ENCODE peak calls at places on chromosomes 16 and 17, in four cellular contexts. F, J, P and N are unnamed samples.
A peak's percentile ranks its signal among the peaks of the same experiment; 100 is the strongest.

GRCh38 chr16:31472559-31473203 is 729 bp downstream of the TGFB1I1 start:
- DNase-seq in F (peak; percentile 91), P (peak; percentile 86), J (no peak), N (peak; percentile 25)

GRCh38 chr16:24858219-24859041 is 12.7 kb downstream of the SLC5A11 start:
- DNase-seq in F (peak; percentile 52), P (peak; percentile 70), J (peak; percentile 37), N (peak; percentile 41)

GRCh38 chr17:13419676-13420075 is 182.1 kb downstream of the HS3ST3A1 start:
- DNase-seq in F (no peak), P (no peak), J (no peak), N (no peak)

GRCh38 chr17:3740611-3741073 is 16.9 kb downstream of the HASPIN start:
- DNase-seq in J (peak; percentile 27), F (peak; percentile 60), P (no peak), N (peak; percentile 70)

GRCh38 chr17:8820311-8821010 is 21.3 kb upstream of the MFSD6L start:
- DNase-seq in P (no peak), F (no peak), J (no peak), N (no peak)

GRCh38 chr17:2215616-2216364 is 87.8 kb downstream of the SMG6 start:
- DNase-seq in P (peak; percentile 60), F (peak; percentile 66), J (peak; percentile 81), N (peak; percentile 70)

GRCh38 chr17:2691069-2691871 is 20.3 kb downstream of the CLUH start:
- DNase-seq in J (no peak), P (peak; percentile 43), F (no peak), N (no peak)

GRCh38 chr16:48434653-48435318 is 49.6 kb upstream of the SIAH1 start:
- DNase-seq in F (peak; percentile 54), J (no peak), P (no peak), N (no peak)

GRCh38 chr16:71288570-71288889 is 672 bp downstream of the CMTR2 start:
- DNase-seq in J (no peak), P (no peak), F (no peak), N (no peak)

GRCh38 chr17:63822537-63822936 is 4.7 kb upstream of the PSMC5 start:
- DNase-seq in F (no peak), P (no peak), J (no peak), N (no peak)

GRCh38 chr16:71421911-71422310 is 19.9 kb downstream of the TLE7 start:
- DNase-seq in J (no peak), F (no peak), P (no peak), N (peak; percentile 18)

GRCh38 chr16:81808933-81809480 is 29.9 kb downstream of the PLCG2 start:
- DNase-seq in J (no peak), P (no peak), F (no peak), N (no peak)

GRCh38 chr17:41785091-41785875 is 1.2 kb downstream of the JUP start:
- DNase-seq in P (no peak), F (no peak), J (no peak), N (no peak)

GRCh38 chr17:44122825-44123355 is 551 bp downstream of the HDAC5 start:
- DNase-seq in P (no peak), F (peak; percentile 55), J (no peak), N (no peak)
- H3K4me1 ChIP-seq in P (peaks cover 9% of the 10 kb centered on the region), F (peaks cover 52% of the 10 kb centered on the region), J (peaks cover 14% of the 10 kb centered on the region), N (peaks cover 30% of the 10 kb centered on the region)

GRCh38 chr17:1197781-1198490 is 18.2 kb upstream of the ABR start:
- DNase-seq in P (peak; percentile 72), J (peak; percentile 34), F (peak; percentile 92), N (peak; percentile 77)
- H3K27ac ChIP-seq in P (peak overlapping the region; percentile 77), J (no peak overlapping the region), F (peak overlapping the region; percentile 76), N (no peak overlapping the region)

DNA sequence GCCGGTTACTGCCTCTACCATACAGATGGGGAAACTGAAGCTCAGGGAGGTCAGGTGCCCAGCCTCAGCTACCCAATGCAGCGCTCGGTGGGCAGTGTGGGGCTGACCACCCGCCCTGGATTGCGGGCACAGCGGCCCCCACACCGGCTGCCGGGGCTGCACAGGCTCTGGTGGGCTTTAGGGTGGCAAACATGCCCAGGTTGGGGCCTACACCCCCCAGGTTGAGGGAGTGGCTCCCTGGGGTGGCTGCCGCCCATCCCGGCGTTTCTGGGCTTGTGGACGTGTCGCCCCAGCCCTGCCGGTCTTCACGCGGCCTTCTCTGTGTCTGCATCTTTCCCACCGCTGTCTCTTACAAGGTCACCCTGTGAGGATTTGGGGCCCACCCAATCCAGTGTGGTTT is 40.9 kb upstream of the SSTR5 start:
- DNase-seq in J (no peak), F (no peak), P (no peak), N (no peak)
- H3K27me3 ChIP-seq in J (no peaks in the 10 kb centered on the region), F (peaks cover 45% of the 10 kb centered on the region), P (no peaks in the 10 kb centered on the region), N (no peaks in the 10 kb centered on the region)

GRCh38 chr16:67162439-67163163 is 1.9 kb upstream of the HSF4 start:
- DNase-seq in F (no peak), J (no peak), P (no peak), N (no peak)
- H3K4me1 ChIP-seq in F (peaks cover 57% of the 10 kb centered on the region), J (peaks cover 29% of the 10 kb centered on the region), P (peaks cover 42% of the 10 kb centered on the region), N (peaks cover 65% of the 10 kb centered on the region)

DNA sequence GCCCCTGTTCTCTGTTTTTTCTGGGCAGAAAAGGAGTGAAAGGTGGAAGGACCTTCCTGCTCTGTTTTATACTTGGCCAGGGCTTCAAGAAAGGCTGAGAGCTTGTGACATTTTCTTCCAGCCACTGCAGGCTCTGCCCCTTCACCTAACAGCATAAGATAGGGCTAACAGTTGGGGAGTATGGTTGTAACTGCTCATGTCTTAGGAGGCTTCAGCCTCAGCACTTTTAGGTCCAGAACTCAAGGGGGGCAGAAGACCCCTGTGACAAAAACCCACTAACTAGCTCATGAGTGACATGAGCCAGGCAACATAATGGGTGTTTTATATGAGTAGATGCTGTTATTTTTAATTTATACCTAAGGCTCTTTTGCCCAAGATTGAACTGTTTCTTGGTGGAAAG is 4.9 kb downstream of the ALDOA start:
- DNase-seq in J (no peak), P (no peak), F (no peak), N (no peak)
- H3K27ac ChIP-seq in J (peak overlapping the region; percentile 12), P (no peak overlapping the region), F (no peak overlapping the region), N (no peak overlapping the region)

DNA sequence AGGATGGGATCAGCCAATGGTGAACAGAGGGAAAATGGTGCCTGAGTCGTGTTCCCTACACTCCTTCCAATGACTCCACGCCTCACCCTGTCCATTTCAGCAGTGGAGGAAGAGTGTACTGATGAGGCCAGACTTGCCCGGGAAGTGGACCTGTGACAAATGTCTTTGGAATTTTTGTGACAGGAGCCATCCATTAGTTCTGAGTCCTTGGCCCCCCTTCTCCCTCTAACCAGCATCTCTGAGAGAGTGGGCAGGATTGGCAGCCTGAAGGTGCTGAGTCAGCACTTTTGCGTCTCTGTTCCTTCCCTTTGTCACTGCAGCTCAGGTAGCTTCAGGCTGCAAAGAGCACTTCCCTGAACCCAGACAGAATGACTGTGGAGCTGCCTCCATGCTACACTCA is 30.8 kb downstream of the BEAN1 start:
- DNase-seq in J (no peak), P (no peak), F (no peak), N (no peak)
- H3K27me3 ChIP-seq in J (no peaks in the 10 kb centered on the region), P (no peaks in the 10 kb centered on the region), F (peaks cover 25% of the 10 kb centered on the region), N (no peaks in the 10 kb centered on the region)

GRCh38 chr16:68246121-68246520 is 948 bp downstream of the PLA2G15 start:
- DNase-seq in J (no peak), P (no peak), F (no peak), N (no peak)

GRCh38 chr16:68244903-68245853 is at the start of gene PLA2G15:
- DNase-seq in F (peak; percentile 96), J (peak; percentile 95), P (peak; percentile 98), N (peak; percentile 96)

GRCh38 chr16:68242085-68242484 is 3.1 kb upstream of the PLA2G15 start:
- DNase-seq in P (peak; percentile 3), J (no peak), F (peak; percentile 11), N (no peak)

GRCh38 chr16:68244481-68244902 is 681 bp upstream of the PLA2G15 start:
- DNase-seq in J (no peak), F (peak; percentile 49), P (no peak), N (no peak)

GRCh38 chr16:68242926-68243858 is 2.0 kb upstream of the PLA2G15 start:
- DNase-seq in J (no peak), F (peak; percentile 5), P (no peak), N (no peak)
- H3K4me1 ChIP-seq in J (peaks cover 20% of the 10 kb centered on the region), F (peaks cover 46% of the 10 kb centered on the region), P (peaks cover 14% of the 10 kb centered on the region), N (peaks cover 42% of the 10 kb centered on the region)